ENCODE peak calls at places on chromosomes 12 and 14, in seven cellular contexts. E, P, L, Y, G, V and W are unnamed samples.

GRCh38 chr12:53751336-53752191 is at the start of gene CISTR:
- DNase-seq in V (peak), L (peak), P (no peak), E (no peak), Y (no peak), G (no peak), W (no peak)

GRCh38 chr14:66078031-66078430 is 408.1 kb upstream of the CCDC196 start:
- DNase-seq in G (no peak), V (no peak), Y (no peak), P (no peak), L (no peak), E (no peak), W (no peak)

GRCh38 chr14:93720076-93720815 is 68.0 kb downstream of the PRIMA1 start:
- DNase-seq in V (no peak), P (no peak), L (no peak), Y (no peak), E (no peak), G (no peak), W (no peak)

GRCh38 chr14:73743431-73743931 is 29.3 kb upstream of the PNMA1 start:
- DNase-seq in E (no peak), V (no peak), Y (no peak), G (peak), L (peak), P (no peak), W (no peak)

GRCh38 chr12:130127909-130128763 is 34.1 kb upstream of the FZD10 start:
- DNase-seq in P (no peak), V (no peak), G (peak), E (no peak), Y (peak), L (peak), W (peak)

GRCh38 chr14:69043598-69044267 is 64.6 kb upstream of the ACTN1 start:
- DNase-seq in L (no peak), G (peak), P (no peak), Y (peak), V (no peak), E (no peak), W (peak)

GRCh38 chr12:62950317-62950716 is 15.4 kb upstream of the PPM1H start:
- DNase-seq in Y (no peak), V (no peak), L (no peak), G (no peak), E (no peak), P (no peak), W (no peak)

GRCh38 chr12:4147051-4147481 is 126.5 kb upstream of the CCND2 start:
- DNase-seq in G (no peak), P (no peak), Y (no peak), L (no peak), V (no peak), E (no peak), W (no peak)

GRCh38 chr12:131642101-131642540 is 68.8 kb upstream of the SFSWAP start:
- DNase-seq in L (no peak), E (no peak), Y (no peak), G (no peak), P (no peak), V (no peak), W (no peak)

GRCh38 chr14:69355955-69356321 is 42.2 kb downstream of the ERH start:
- DNase-seq in E (no peak), P (no peak), Y (no peak), G (peak), L (no peak), V (no peak), W (peak)

GRCh38 chr12:109741970-109742372 is 28.3 kb downstream of the FAM222A start:
- DNase-seq in G (no peak), L (no peak), P (no peak), V (peak), Y (no peak), E (no peak), W (no peak)

GRCh38 chr12:19894803-19895202 is 455.5 kb downstream of the AEBP2 start:
- DNase-seq in Y (no peak), G (no peak), E (no peak), L (no peak), P (no peak), V (no peak), W (no peak)

GRCh38 chr12:56677680-56678079 is 10.4 kb downstream of the PTGES3 start:
- DNase-seq in V (no peak), P (no peak), Y (no peak), L (no peak), G (no peak), E (no peak), W (no peak)

DNA sequence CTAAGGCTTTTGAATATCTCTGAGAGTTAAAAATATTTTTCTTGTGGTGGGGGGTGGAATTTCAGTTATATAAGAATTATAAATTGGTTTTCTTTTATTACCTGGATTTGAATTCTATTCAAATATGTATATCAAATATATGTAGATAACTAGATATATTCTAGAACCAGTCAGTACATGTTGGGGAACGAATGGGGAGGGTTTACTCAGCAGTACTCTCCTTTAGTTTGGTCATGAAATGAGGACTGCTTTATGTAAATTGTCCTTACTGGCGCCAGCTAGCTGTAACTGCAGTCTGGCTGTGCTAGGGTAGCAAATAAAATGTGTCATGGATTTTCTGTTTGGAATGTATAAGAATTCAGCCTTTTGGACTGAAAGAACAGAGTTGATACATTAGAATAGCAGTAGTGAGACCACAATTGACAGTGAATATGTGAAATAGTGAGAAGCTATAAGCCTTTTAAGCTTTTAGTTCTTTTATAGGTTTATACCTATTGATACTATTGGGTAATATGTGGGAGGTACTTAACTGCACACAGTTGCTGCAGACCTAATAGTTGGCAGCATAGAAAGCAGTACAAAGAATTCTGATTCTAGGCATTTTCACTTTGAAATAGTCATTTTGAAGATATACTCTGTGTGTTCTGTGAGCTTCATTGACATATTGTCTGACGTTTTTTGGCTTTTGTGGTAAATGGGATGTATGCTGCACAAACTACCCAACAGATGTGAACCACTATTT is 29.0 kb downstream of the ATF7IP start:
- DNase-seq in G (peak), L (no peak), E (peak), V (no peak), Y (peak), P (no peak), W (peak)
- TF ChIP-seq CTCF in G (no peak), L (no peak), E (no peak), V (peak), Y (peak), P (no peak), W (no peak)

GRCh38 chr14:64880382-64881121 is 845 bp upstream of the SPTB start:
- DNase-seq in P (no peak), L (peak), E (no peak), V (peak), G (no peak), Y (no peak), W (no peak)

GRCh38 chr14:64875350-64875749 is 4.4 kb downstream of the SPTB start:
- DNase-seq in L (no peak), G (no peak), Y (no peak), V (no peak), P (no peak), E (no peak), W (no peak)

GRCh38 chr14:64879635-64880381 is at the start of gene SPTB:
- DNase-seq in Y (no peak), G (no peak), V (peak), P (peak), E (no peak), L (no peak), W (no peak)

GRCh38 chr14:64873506-64874220 is 6.0 kb downstream of the SPTB start:
- DNase-seq in L (no peak), E (no peak), P (no peak), G (peak), V (no peak), Y (no peak), W (no peak)

DNA sequence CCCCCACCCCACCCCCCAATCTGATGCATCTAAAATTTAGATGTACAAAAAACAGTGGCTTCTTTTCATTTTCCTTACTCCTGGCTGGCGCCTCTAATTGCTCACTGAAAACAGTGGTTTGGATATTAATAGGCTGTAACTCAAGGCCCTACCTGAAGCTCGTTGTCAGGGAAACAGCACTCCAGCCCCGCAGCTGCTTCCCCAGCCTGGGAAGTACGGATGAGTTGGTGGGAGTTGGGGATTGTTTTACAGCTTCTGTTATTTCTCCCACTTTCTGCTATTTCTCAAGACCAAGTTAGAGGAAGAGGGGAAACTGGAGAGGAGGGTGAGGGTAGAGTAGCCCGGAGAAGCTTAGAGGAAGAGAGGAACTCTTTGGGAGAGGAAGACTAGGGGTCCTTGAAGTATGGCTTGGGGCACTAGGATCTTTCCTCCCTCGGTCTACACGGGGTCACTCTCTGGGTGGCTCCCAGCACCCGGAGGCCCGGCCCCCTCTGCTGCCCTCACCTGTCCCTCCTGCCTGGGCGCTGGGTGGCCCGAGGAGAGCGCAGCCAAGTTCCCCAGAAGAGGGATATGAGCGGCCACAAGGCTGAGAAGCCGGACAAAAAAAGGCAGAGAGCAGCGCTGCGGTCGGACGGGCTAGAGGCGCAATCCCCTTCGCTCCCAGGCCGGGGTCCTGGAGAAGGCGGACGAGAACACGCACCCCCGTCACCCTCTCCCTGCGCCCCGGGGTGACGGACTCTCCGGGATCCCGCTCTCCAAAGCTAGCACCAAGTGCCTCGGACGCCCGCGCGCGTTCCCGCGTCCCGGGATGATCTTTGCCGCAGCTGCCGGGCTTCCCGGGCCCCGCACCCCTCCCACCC is 702 bp downstream of the SPTB start:
- DNase-seq in V (peak), L (no peak), E (no peak), G (no peak), P (no peak), Y (no peak), W (no peak)
- H3K4me3 ChIP-seq in V (peak), L (no peak), E (no peak), G (peak), P (peak), Y (no peak), W (no peak)

DNA sequence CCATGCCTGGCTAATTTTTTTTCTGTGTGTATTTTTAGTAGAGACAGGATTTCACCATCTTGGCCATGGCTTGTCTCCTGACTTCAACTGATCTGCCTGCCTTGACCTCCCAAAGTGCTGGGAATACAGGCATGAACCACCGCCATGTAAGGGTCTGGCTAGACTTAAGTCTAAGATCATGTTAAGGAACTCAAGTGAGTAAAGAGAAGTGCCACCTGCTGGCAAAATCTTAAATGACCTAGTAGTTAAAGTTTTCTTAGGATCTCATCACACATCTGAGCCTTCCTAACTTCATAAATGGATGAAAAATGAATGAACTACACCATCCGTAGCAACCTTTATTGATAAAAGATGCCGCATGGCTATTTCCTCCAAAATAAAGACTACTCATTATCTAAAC is 1.7 kb upstream of the C12orf56 start:
- DNase-seq in Y (peak), G (peak), E (peak), P (no peak), L (no peak), V (no peak), W (peak)
- TF ChIP-seq CTCF in Y (peak), G (peak), E (peak), P (no peak), L (no peak), V (peak), W (peak)

GRCh38 chr12:2286051-2286450 is 233.3 kb downstream of the CACNA1C start:
- DNase-seq in P (no peak), L (no peak), Y (no peak), V (no peak), G (no peak), E (no peak), W (no peak)
- H3K4me3 ChIP-seq in P (no peak), L (no peak), Y (no peak), V (no peak), G (no peak), E (no peak), W (no peak)

DNA sequence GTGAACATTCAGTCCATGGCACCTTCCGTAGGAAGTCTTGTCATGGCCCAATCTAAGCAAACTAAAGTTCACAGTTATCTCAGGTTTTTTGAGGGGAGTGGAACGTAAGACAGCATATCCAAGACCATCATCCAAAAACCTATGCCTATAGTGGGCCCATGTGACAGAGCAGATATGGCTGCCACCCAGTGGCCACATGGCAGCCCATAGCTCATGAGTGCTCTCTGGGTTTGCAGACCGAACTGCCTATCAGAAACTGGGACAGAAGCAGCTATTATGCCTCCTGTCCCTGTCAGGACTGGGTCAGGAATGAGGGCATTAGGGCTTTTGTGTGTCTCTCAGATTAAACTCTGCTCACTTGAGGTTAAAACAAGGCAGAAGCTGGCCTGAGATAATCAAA is 503.7 kb downstream of the NRXN3 start:
- DNase-seq in L (no peak), P (no peak), E (no peak), Y (no peak), V (no peak), G (no peak), W (no peak)
- TF ChIP-seq CTCF in L (no peak), P (no peak), E (no peak), Y (no peak), V (no peak), G (no peak), W (no peak)